ENCODE peak calls at places on chromosomes 16 and 17, in five cellular contexts. I is dorsolateral prefrontal cortex, C is upper lobe of right lung, P is Calu3, J is neural crest cell. W is an unnamed sample.

GRCh38 chr16:71645450-71645849 is 19.5 kb downstream of the MARVELD3 start:
- DNase-seq in I (no peak), C (no peak), P (peak; percentile 36), J (no peak), W (no peak)

GRCh38 chr17:68383443-68384321 is 73.6 kb downstream of the WIPI1 start:
- DNase-seq in I (no peak), C (peak; percentile 71), P (no peak), J (no peak), W (no peak)

GRCh38 chr16:54437921-54438320 is 151.3 kb upstream of the IRX3 start:
- DNase-seq in I (no peak), C (no peak), P (no peak), J (no peak), W (no peak)

GRCh38 chr17:36778458-36778857 is 158.8 kb upstream of the LHX1 start:
- DNase-seq in I (no peak), C (no peak), P (peak; percentile 50), J (no peak), W (no peak)

GRCh38 chr17:78981010-78981888 is 1.5 kb upstream of the LGALS3BP start:
- DNase-seq in I (no peak), C (no peak), P (no peak), J (no peak), W (no peak)

GRCh38 chr17:9057310-9057709 is 36.0 kb downstream of the NTN1 start:
- DNase-seq in I (no peak), C (no peak), P (no peak), J (no peak), W (no peak)

GRCh38 chr16:84689126-84689525 is 10.7 kb upstream of the USP10 start:
- DNase-seq in I (no peak), C (no peak), P (no peak), J (no peak), W (no peak)

GRCh38 chr17:44122825-44123355 is 551 bp downstream of the HDAC5 start:
- DNase-seq in I (no peak), C (no peak), P (peak; percentile 21), J (no peak), W (peak; percentile 21)

GRCh38 chr17:29048440-29049360 is 5.8 kb downstream of the PIPOX start:
- DNase-seq in I (no peak), C (no peak), P (no peak), J (peak; percentile 55), W (no peak)

GRCh38 chr17:9022553-9023388 is 1.5 kb downstream of the NTN1 start:
- DNase-seq in I (no peak), C (no peak), P (no peak), J (no peak), W (no peak)

GRCh38 chr17:45990836-45991235 is 8.2 kb upstream of the STH start:
- DNase-seq in I (no peak), C (no peak), P (no peak), J (no peak), W (no peak)
- TF ChIP-seq CTCF in I (no peak), C (no peak), P (no peak), J (peak; percentile 17), W (no peak)

GRCh38 chr17:40417609-40418427 is at the start of gene TOP2A:
- DNase-seq in I (peak; percentile 99), C (peak; percentile 90), P (peak; percentile 100), J (peak; percentile 99), W (peak; percentile 97)

GRCh38 chr17:40418428-40418706 is 671 bp upstream of the TOP2A start:
- DNase-seq in I (peak; percentile 36), C (no peak), P (no peak), J (no peak), W (no peak)

GRCh38 chr17:40416671-40417070 is 1.0 kb downstream of the TOP2A start:
- DNase-seq in I (no peak), C (no peak), P (no peak), J (no peak), W (no peak)

GRCh38 chr17:40415390-40415789 is 2.3 kb downstream of the TOP2A start:
- DNase-seq in I (no peak), C (no peak), P (no peak), J (no peak), W (no peak)

GRCh38 chr17:40417258-40417608 is 463 bp downstream of the TOP2A start:
- DNase-seq in I (no peak), C (no peak), P (no peak), J (no peak), W (no peak)
- TF ChIP-seq CTCF in I (no peak), C (no peak), P (no peak), J (no peak), W (no peak)

GRCh38 chr16:80277182-80277581 is 263.6 kb upstream of the DYNLRB2 start:
- DNase-seq in I (no peak), C (no peak), P (no peak), J (no peak), W (no peak)
- TF ChIP-seq CTCF in I (no peak), C (no peak), P (no peak), J (no peak), W (no peak)

GRCh38 chr17:77507116-77507885 is 366.5 kb downstream of the SEC14L1 start:
- DNase-seq in I (no peak), C (peak; percentile 40), P (no peak), J (no peak), W (no peak)
- TF ChIP-seq CTCF in I (no peak), C (no peak), P (no peak), J (no peak), W (no peak)

GRCh38 chr17:82948957-82949356 is 109.1 kb upstream of the ZNF750 start:
- DNase-seq in I (no peak), C (no peak), P (no peak), J (no peak), W (no peak)

GRCh38 chr17:82952019-82952418 is 112.2 kb upstream of the ZNF750 start:
- DNase-seq in I (no peak), C (peak; percentile 41), P (no peak), J (no peak), W (no peak)

GRCh38 chr17:82949984-82950383 is 110.2 kb upstream of the ZNF750 start:
- DNase-seq in I (no peak), C (peak; percentile 29), P (no peak), J (no peak), W (no peak)

GRCh38 chr17:82949361-82949760 is 109.5 kb upstream of the ZNF750 start:
- DNase-seq in I (no peak), C (peak; percentile 26), P (no peak), J (no peak), W (no peak)

GRCh38 chr17:82950525-82951102 is 110.8 kb upstream of the ZNF750 start:
- DNase-seq in I (no peak), C (no peak), P (no peak), J (no peak), W (no peak)
- TF ChIP-seq CTCF in I (no peak), C (no peak), P (no peak), J (no peak), W (no peak)

GRCh38 chr16:25256821-25257503 is 683 bp downstream of the ZKSCAN2 start:
- DNase-seq in I (no peak), C (no peak), P (peak; percentile 39), J (peak; percentile 19), W (no peak)
- TF ChIP-seq CTCF in I (no peak), C (peak; percentile 16), P (no peak), J (peak; percentile 41), W (no peak)

GRCh38 chr17:50681260-50682200 is 26.2 kb downstream of the ANKRD40 start:
- DNase-seq in I (peak; percentile 64), C (peak; percentile 47), P (no peak), J (peak; percentile 42), W (no peak)
- TF ChIP-seq CTCF in I (peak; percentile 46), C (peak; percentile 55), P (no peak), J (peak; percentile 62), W (no peak)

DNA sequence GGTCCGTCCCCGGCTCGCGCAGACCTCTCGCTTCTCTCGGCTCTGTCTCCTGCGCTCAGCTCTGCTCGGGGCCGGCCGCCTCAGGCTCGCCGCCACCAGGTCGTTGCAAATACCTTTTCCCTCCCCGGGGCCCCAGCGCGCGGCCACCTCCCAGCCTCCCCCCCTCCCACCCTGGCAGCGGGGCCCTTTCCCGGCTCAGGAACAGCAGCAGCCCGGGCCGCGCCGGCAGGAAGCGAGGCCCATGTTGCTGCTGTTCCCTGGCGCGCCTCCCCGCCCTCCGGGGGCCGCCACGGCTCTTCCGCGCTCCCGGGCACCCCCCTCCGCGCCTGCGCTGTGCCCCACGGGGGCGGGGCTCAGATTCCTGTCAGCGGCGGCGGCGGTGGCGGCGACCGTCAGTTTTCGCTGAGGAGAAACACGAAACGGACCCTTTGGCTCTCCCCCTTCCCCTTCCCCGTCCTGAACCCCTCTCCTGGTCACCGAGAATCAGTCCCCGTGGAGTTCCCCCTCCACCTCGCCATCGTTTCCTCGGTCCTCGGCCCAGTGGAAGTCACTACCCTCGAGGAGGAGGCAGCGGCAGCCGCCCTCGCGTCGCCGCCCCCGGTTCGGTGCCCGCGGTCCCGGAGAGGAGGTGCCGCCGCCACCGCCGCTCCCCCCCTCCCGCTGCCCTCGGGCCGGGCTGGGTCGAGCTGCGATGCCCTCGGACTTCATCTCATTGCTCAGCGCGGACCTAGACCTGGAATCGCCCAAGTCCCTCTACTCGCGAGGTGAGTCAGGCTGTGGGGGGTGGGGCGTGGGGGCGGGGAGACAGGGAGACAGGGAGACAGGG is at the start of gene NFAT5:
- DNase-seq in I (peak; percentile 87), C (peak; percentile 94), P (peak; percentile 96), J (peak; percentile 96), W (peak; percentile 99)
- TF ChIP-seq CTCF in I (no peak), C (peak; percentile 15), P (no peak), J (peak; percentile 33), W (no peak)

GRCh38 chr17:42672038-42672437 is 4.8 kb downstream of the PLEKHH3 start:
- DNase-seq in I (no peak), C (no peak), P (no peak), J (no peak), W (no peak)
- TF ChIP-seq CTCF in I (no peak), C (no peak), P (no peak), J (no peak), W (no peak)